ENCODE peak calls at places on chromosomes 12 and 14, in six cellular contexts. V, O, J, M, S and C are unnamed samples.

GRCh38 chr14:104844306-104845032 is 20.6 kb upstream of the CEP170B start:
- DNase-seq in V (no peak), O (no peak), J (no peak), M (no peak), S (no peak), C (no peak)

GRCh38 chr12:31257784-31258183 is 68.2 kb downstream of the SINHCAF start:
- DNase-seq in V (no peak), O (no peak), J (no peak), M (no peak), S (no peak), C (no peak)

GRCh38 chr14:81464253-81465001 is 64.3 kb upstream of the STON2 start:
- DNase-seq in V (peak; percentile 74), O (peak; percentile 83), J (peak; percentile 75), M (peak; percentile 46), S (peak; percentile 28), C (no peak)

GRCh38 chr12:76942276-76942675 is 63.5 kb upstream of the CSRP2 start:
- DNase-seq in V (no peak), O (no peak), J (no peak), M (no peak), S (no peak), C (no peak)

GRCh38 chr12:19553177-19553576 is 113.9 kb downstream of the AEBP2 start:
- DNase-seq in V (no peak), O (no peak), J (no peak), M (no peak), S (no peak), C (no peak)

GRCh38 chr12:47903151-47903611 is 1.6 kb downstream of the VDR start:
- DNase-seq in V (no peak), O (no peak), J (peak; percentile 67), M (no peak), S (peak; percentile 92), C (no peak)

GRCh38 chr12:27779416-27779815 is 617 bp upstream of the KLHL42 start:
- DNase-seq in V (no peak), O (no peak), J (peak; percentile 14), M (peak; percentile 18), S (no peak), C (no peak)

GRCh38 chr14:50186088-50186487 is 45.3 kb downstream of the SOS2 start:
- DNase-seq in V (no peak), O (no peak), J (no peak), M (no peak), S (no peak), C (no peak)

GRCh38 chr12:31752450-31752849 is 23.6 kb upstream of the AMN1 start:
- DNase-seq in V (no peak), O (no peak), J (no peak), M (no peak), S (no peak), C (no peak)